ENCODE peak calls at places on chromosomes 13 and 19, in six cellular contexts. E is vagina, S is transverse colon, Z is breast epithelium, F is upper lobe of left lung, T is suprapubic skin. H is an unnamed sample.
A peak's percentile ranks its signal among the peaks of the same experiment; 100 is the strongest.

GRCh38 chr19:14473073-14473790 is 1.9 kb downstream of the PTGER1 start:
- DNase-seq in T (no peak), S (no peak), F (no peak), E (no peak), Z (no peak), H (no peak)

GRCh38 chr13:39527961-39528720 is 74.9 kb downstream of the LHFPL6 start:
- DNase-seq in E (no peak), T (no peak), S (no peak), F (no peak), Z (no peak), H (no peak)

GRCh38 chr19:7257148-7258041 is 36.8 kb downstream of the INSR start:
- DNase-seq in F (peak; percentile 39), S (peak; percentile 24), E (no peak), Z (no peak), T (no peak), H (peak; percentile 75)

GRCh38 chr13:50127726-50128291 is 112.6 kb downstream of the KCNRG start:
- DNase-seq in S (no peak), T (no peak), Z (no peak), F (no peak), E (no peak), H (peak; percentile 79)

GRCh38 chr19:5282926-5283325 is 57.7 kb downstream of the PTPRS start:
- DNase-seq in E (no peak), F (no peak), Z (no peak), T (no peak), S (no peak), H (no peak)

GRCh38 chr13:25738342-25738771 is 313.5 kb downstream of the SHISA2 start:
- DNase-seq in S (no peak), T (no peak), E (no peak), Z (no peak), F (no peak), H (no peak)

GRCh38 chr19:19179548-19180441 is 9.7 kb upstream of the MEF2B start:
- DNase-seq in E (no peak), Z (no peak), T (no peak), S (no peak), F (no peak), H (no peak)

GRCh38 chr19:15902254-15902653 is 4.4 kb upstream of the CYP4F2 start:
- DNase-seq in S (no peak), Z (no peak), T (no peak), F (no peak), E (no peak), H (no peak)

GRCh38 chr19:29714953-29715694 is at the start of gene C19orf12:
- DNase-seq in E (no peak), Z (no peak), F (peak; percentile 60), T (no peak), S (peak; percentile 64), H (peak; percentile 92)

GRCh38 chr13:64849174-64849573 is 2381.0 kb downstream of the PCDH9 start:
- DNase-seq in F (no peak), E (no peak), S (no peak), Z (no peak), T (no peak), H (no peak)

GRCh38 chr13:94344126-94344863 is 135.2 kb downstream of the DCT start:
- DNase-seq in E (peak; percentile 60), F (no peak), T (no peak), S (no peak), Z (no peak), H (no peak)
- TF ChIP-seq POLR2AphosphoS5 in E (no peak), F (no peak), T (no peak), S (no peak), Z (no peak), H (no peak)

GRCh38 chr19:3236272-3236671 is 11.8 kb downstream of the CELF5 start:
- DNase-seq in Z (no peak), T (no peak), E (no peak), F (no peak), S (no peak), H (no peak)
- H3K4me1 ChIP-seq in Z (no peaks in the 10 kb centered on the region), T (no peaks in the 10 kb centered on the region), E (no peaks in the 10 kb centered on the region), F (no peaks in the 10 kb centered on the region), S (no peaks in the 10 kb centered on the region), H (no peaks in the 10 kb centered on the region)

GRCh38 chr13:43933378-43933777 is 53.7 kb downstream of the LACC1 start:
- DNase-seq in S (no peak), Z (no peak), F (no peak), E (no peak), T (no peak), H (no peak)
- TF ChIP-seq POLR2AphosphoS5 in S (no peak), Z (no peak), F (no peak), E (no peak), T (no peak), H (no peak)

GRCh38 chr13:106528711-106529414 is 6.6 kb downstream of the EFNB2 start:
- DNase-seq in S (no peak), Z (no peak), E (no peak), F (no peak), T (no peak), H (no peak)

GRCh38 chr13:106532111-106532929 is 3.1 kb downstream of the EFNB2 start:
- DNase-seq in S (no peak), T (no peak), E (no peak), Z (no peak), F (no peak), H (peak; percentile 46)

GRCh38 chr13:106530907-106531520 is 4.4 kb downstream of the EFNB2 start:
- DNase-seq in E (no peak), T (no peak), S (no peak), F (no peak), Z (no peak), H (no peak)

GRCh38 chr13:106529415-106530208 is 5.8 kb downstream of the EFNB2 start:
- DNase-seq in E (no peak), S (no peak), T (no peak), Z (no peak), F (no peak), H (no peak)

GRCh38 chr13:106530209-106530906 is 5.1 kb downstream of the EFNB2 start:
- DNase-seq in F (peak; percentile 46), T (no peak), Z (no peak), S (peak; percentile 43), E (no peak), H (no peak)
- H3K4me1 ChIP-seq in F (peaks cover 13% of the 10 kb centered on the region), T (peaks cover 51% of the 10 kb centered on the region), Z (peaks cover 8% of the 10 kb centered on the region), S (peaks cover 3% of the 10 kb centered on the region), E (peaks cover 53% of the 10 kb centered on the region), H (peaks cover 21% of the 10 kb centered on the region)

H was measured in spleen.